ENCODE peak calls at places on chromosomes 4 and X, in seven cellular contexts. One of them, this sample, is unnamed.
A peak's percentile ranks its signal among the peaks of the same experiment; 100 is the strongest.

GRCh38 chr4:150784305-150784704 is 202.4 kb downstream of the MAB21L2 start:
- DNase-seq in heart left ventricle: no peak
- DNase-seq in HCT116: no peak
- DNase-seq in IMR-90: no peak
- DNase-seq in SK-N-SH: no peak
- DNase-seq in gastrocnemius medialis: no peak
- DNase-seq in CD4-positive, alpha-beta memory T cell: no peak
- DNase-seq in this sample: no peak

GRCh38 chr4:184168406-184169019 is 49.2 kb downstream of the ENPP6 start:
- DNase-seq in heart left ventricle: peak; percentile 78
- DNase-seq in HCT116: peak; percentile 22
- DNase-seq in IMR-90: peak; percentile 47
- DNase-seq in SK-N-SH: peak; percentile 93
- DNase-seq in gastrocnemius medialis: peak; percentile 25
- DNase-seq in CD4-positive, alpha-beta memory T cell: peak; percentile 17
- DNase-seq in this sample: peak; percentile 85

GRCh38 chr4:25884040-25884788 is 21.4 kb upstream of the SEL1L3 start:
- DNase-seq in heart left ventricle: no peak
- DNase-seq in HCT116: no peak
- DNase-seq in IMR-90: peak; percentile 92
- DNase-seq in SK-N-SH: no peak
- DNase-seq in gastrocnemius medialis: no peak
- DNase-seq in CD4-positive, alpha-beta memory T cell: no peak
- DNase-seq in this sample: no peak

GRCh38 chr4:109302366-109303140 is at the start of gene COL25A1:
- DNase-seq in heart left ventricle: peak; percentile 66
- DNase-seq in HCT116: no peak
- DNase-seq in IMR-90: peak; percentile 16
- DNase-seq in SK-N-SH: peak; percentile 65
- DNase-seq in gastrocnemius medialis: no peak
- DNase-seq in CD4-positive, alpha-beta memory T cell: peak; percentile 26
- DNase-seq in this sample: peak; percentile 59

GRCh38 chr4:159070742-159071141 is 32.1 kb upstream of the RAPGEF2 start:
- DNase-seq in heart left ventricle: no peak
- DNase-seq in HCT116: no peak
- DNase-seq in IMR-90: peak; percentile 74
- DNase-seq in SK-N-SH: no peak
- DNase-seq in gastrocnemius medialis: no peak
- DNase-seq in CD4-positive, alpha-beta memory T cell: no peak
- DNase-seq in this sample: no peak

GRCh38 chr4:55066018-55066417 is 59.4 kb downstream of the KDR start:
- DNase-seq in heart left ventricle: no peak
- DNase-seq in HCT116: no peak
- DNase-seq in IMR-90: no peak
- DNase-seq in SK-N-SH: peak; percentile 35
- DNase-seq in gastrocnemius medialis: no peak
- DNase-seq in CD4-positive, alpha-beta memory T cell: no peak
- DNase-seq in this sample: no peak

GRCh38 chr4:8328456-8328855 is 58.9 kb downstream of the HTRA3 start:
- DNase-seq in heart left ventricle: no peak
- DNase-seq in HCT116: no peak
- DNase-seq in IMR-90: no peak
- DNase-seq in SK-N-SH: no peak
- DNase-seq in gastrocnemius medialis: no peak
- DNase-seq in CD4-positive, alpha-beta memory T cell: no peak
- DNase-seq in this sample: no peak

GRCh38 chr4:26183017-26183416 is 137.8 kb upstream of the RBPJ start:
- DNase-seq in heart left ventricle: no peak
- DNase-seq in HCT116: no peak
- DNase-seq in IMR-90: peak; percentile 79
- DNase-seq in SK-N-SH: no peak
- DNase-seq in gastrocnemius medialis: no peak
- DNase-seq in CD4-positive, alpha-beta memory T cell: no peak
- DNase-seq in this sample: no peak

GRCh38 chr4:166941629-166942028 is 292.7 kb downstream of the SPOCK3 start:
- DNase-seq in heart left ventricle: no peak
- DNase-seq in HCT116: peak; percentile 1
- DNase-seq in IMR-90: no peak
- DNase-seq in SK-N-SH: no peak
- DNase-seq in gastrocnemius medialis: no peak
- DNase-seq in CD4-positive, alpha-beta memory T cell: no peak
- DNase-seq in this sample: no peak

GRCh38 chr4:38872620-38873019 is 5.0 kb downstream of the FAM114A1 start:
- DNase-seq in heart left ventricle: no peak
- DNase-seq in HCT116: no peak
- DNase-seq in IMR-90: peak; percentile 77
- DNase-seq in SK-N-SH: no peak
- DNase-seq in gastrocnemius medialis: no peak
- DNase-seq in CD4-positive, alpha-beta memory T cell: no peak
- DNase-seq in this sample: no peak

GRCh38 chrX:151984328-151984727 is 9.9 kb upstream of the GABRE start:
- DNase-seq in heart left ventricle: no peak
- DNase-seq in HCT116: no peak
- DNase-seq in IMR-90: peak; percentile 46
- DNase-seq in SK-N-SH: no peak
- DNase-seq in gastrocnemius medialis: no peak
- DNase-seq in CD4-positive, alpha-beta memory T cell: no peak
- DNase-seq in this sample: peak; percentile 17

GRCh38 chr4:120331486-120332281 is 265.0 kb upstream of the MAD2L1 start:
- DNase-seq in heart left ventricle: no peak
- DNase-seq in HCT116: peak; percentile 59
- DNase-seq in IMR-90: no peak
- DNase-seq in SK-N-SH: no peak
- DNase-seq in gastrocnemius medialis: no peak
- DNase-seq in CD4-positive, alpha-beta memory T cell: no peak
- DNase-seq in this sample: no peak

GRCh38 chrX:56728752-56729151 is 291 bp upstream of the NBDY start:
- DNase-seq in heart left ventricle: no peak
- DNase-seq in HCT116: no peak
- DNase-seq in IMR-90: peak; percentile 5
- DNase-seq in SK-N-SH: no peak
- DNase-seq in gastrocnemius medialis: no peak
- DNase-seq in CD4-positive, alpha-beta memory T cell: peak; percentile 33
- DNase-seq in this sample: no peak

GRCh38 chr4:82371398-82371972 is 2.3 kb downstream of the HNRNPD start:
- DNase-seq in heart left ventricle: no peak
- DNase-seq in HCT116: no peak
- DNase-seq in IMR-90: peak; percentile 18
- DNase-seq in SK-N-SH: peak; percentile 27
- DNase-seq in gastrocnemius medialis: no peak
- DNase-seq in CD4-positive, alpha-beta memory T cell: no peak
- DNase-seq in this sample: no peak

GRCh38 chr4:61461956-61462355 is 261.8 kb downstream of the ADGRL3 start:
- DNase-seq in heart left ventricle: no peak
- DNase-seq in HCT116: no peak
- DNase-seq in IMR-90: no peak
- DNase-seq in SK-N-SH: no peak
- DNase-seq in gastrocnemius medialis: no peak
- DNase-seq in CD4-positive, alpha-beta memory T cell: no peak
- DNase-seq in this sample: no peak

GRCh38 chr4:18608910-18609525 is 587.5 kb upstream of the LCORL start:
- DNase-seq in heart left ventricle: no peak
- DNase-seq in HCT116: no peak
- DNase-seq in IMR-90: no peak
- DNase-seq in SK-N-SH: peak; percentile 12
- DNase-seq in gastrocnemius medialis: no peak
- DNase-seq in CD4-positive, alpha-beta memory T cell: no peak
- DNase-seq in this sample: no peak

GRCh38 chrX:112735147-112735546 is 55.4 kb upstream of the LHFPL1 start:
- DNase-seq in heart left ventricle: no peak
- DNase-seq in HCT116: no peak
- DNase-seq in IMR-90: no peak
- DNase-seq in SK-N-SH: no peak
- DNase-seq in gastrocnemius medialis: no peak
- DNase-seq in CD4-positive, alpha-beta memory T cell: no peak
- DNase-seq in this sample: no peak

GRCh38 chr4:110799171-110799570 is 176.3 kb upstream of the PITX2 start:
- DNase-seq in heart left ventricle: no peak
- DNase-seq in HCT116: no peak
- DNase-seq in IMR-90: no peak
- DNase-seq in SK-N-SH: no peak
- DNase-seq in gastrocnemius medialis: no peak
- DNase-seq in CD4-positive, alpha-beta memory T cell: no peak
- DNase-seq in this sample: no peak

DNA sequence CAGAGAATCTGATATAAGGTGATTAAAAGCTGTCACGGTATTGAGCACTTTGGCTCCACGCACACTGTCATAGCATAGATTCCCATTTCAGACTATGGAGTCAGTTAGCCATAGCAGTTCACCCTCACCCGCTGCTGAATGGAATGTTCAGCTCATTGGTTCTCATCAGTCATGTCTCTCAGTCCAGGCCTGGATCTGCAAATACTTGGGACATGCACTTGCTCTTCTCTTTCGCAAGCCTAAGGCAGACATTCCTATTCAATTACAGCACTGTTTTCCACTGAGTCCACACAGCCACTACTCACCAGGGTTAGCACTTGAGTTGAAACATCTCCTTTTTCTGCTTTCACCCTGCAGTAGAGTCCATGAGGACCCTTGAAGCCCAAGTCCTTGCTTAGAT is 30.6 kb upstream of the SCML1 start:
- DNase-seq in heart left ventricle: no peak
- DNase-seq in HCT116: no peak
- DNase-seq in IMR-90: peak; percentile 83
- DNase-seq in SK-N-SH: no peak
- DNase-seq in gastrocnemius medialis: no peak
- DNase-seq in CD4-positive, alpha-beta memory T cell: no peak
- DNase-seq in this sample: no peak
- H3K4me1 ChIP-seq in heart left ventricle: no peaks in the 10 kb centered on the region
- H3K4me1 ChIP-seq in HCT116: no peaks in the 10 kb centered on the region
- H3K4me1 ChIP-seq in IMR-90: peaks cover 3% of the 10 kb centered on the region
- H3K4me1 ChIP-seq in SK-N-SH: no peaks in the 10 kb centered on the region
- H3K4me1 ChIP-seq in gastrocnemius medialis: no peaks in the 10 kb centered on the region
- H3K4me1 ChIP-seq in CD4-positive, alpha-beta memory T cell: no peaks in the 10 kb centered on the region
- H3K4me1 ChIP-seq in this sample: no peaks in the 10 kb centered on the region

DNA sequence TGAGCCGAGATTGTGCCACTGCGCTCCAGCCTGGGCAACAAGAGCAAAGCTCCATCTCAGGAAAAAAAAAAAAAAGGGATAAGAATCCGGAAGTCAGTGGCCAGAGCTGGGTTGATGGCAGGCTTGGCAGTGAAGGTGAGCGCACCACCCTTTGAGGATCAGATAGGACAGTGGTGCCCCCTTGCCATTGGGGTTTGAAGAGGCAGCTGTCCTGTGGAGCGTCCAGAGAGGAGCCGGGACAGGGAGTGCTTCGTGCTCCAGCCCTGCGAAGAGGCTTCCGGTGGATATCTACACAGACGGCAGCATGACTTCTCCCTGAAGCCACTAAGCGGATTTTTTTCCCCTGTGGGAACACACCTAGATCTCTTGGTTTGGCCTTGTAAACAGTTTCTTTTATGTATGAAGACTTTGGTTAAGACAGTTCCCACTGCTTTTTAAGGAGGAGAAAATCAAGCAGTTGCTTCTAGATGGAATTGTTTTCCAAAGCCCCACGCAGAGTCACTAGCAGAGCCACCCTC is 6.5 kb downstream of the TBC1D14 start:
- DNase-seq in heart left ventricle: no peak
- DNase-seq in HCT116: no peak
- DNase-seq in IMR-90: no peak
- DNase-seq in SK-N-SH: no peak
- DNase-seq in gastrocnemius medialis: no peak
- DNase-seq in CD4-positive, alpha-beta memory T cell: no peak
- DNase-seq in this sample: no peak
- H3K4me1 ChIP-seq in heart left ventricle: peaks cover 31% of the 10 kb centered on the region
- H3K4me1 ChIP-seq in HCT116: peaks cover 36% of the 10 kb centered on the region
- H3K4me1 ChIP-seq in IMR-90: peaks cover 9% of the 10 kb centered on the region
- H3K4me1 ChIP-seq in SK-N-SH: peaks cover 31% of the 10 kb centered on the region
- H3K4me1 ChIP-seq in gastrocnemius medialis: peaks cover 54% of the 10 kb centered on the region
- H3K4me1 ChIP-seq in CD4-positive, alpha-beta memory T cell: peaks cover 90% of the 10 kb centered on the region
- H3K4me1 ChIP-seq in this sample: peaks cover 62% of the 10 kb centered on the region

DNA sequence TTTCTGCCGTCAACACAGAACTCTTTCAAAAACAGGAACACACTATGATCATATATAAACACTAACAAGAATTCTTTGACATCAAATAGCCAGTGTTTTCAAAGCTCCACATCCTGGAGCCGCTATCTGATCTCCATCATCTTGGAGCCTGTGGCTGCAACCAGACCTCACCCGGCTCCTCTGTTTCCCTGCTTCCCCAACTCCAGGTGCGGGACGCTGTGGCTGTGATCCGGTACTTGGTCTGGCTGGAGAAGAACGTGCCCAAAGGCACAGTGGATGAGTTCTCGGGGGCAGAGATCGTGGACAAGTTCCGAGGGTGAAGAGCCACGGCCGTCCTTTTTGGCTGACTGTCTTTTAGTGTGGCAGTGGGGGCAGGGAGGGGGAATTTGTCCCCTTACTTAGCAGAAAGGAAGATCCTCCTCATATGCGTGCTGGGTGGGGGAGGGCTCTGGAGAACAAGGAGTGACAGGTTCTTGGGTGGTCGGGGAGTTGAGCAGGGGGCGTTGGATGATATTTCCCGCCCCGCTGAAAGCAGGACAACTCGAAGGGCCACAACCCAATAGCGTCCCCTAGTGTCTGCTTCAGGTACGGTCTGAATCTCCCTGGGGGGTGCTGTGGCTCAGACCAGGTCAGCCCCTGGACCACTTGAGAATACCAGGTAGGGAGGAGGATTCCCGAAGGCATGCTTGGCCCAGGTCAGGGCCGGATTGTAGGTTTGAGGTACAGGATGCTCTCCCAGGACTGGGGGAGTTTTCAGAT is 15.7 kb downstream of the XPNPEP2 start:
- DNase-seq in heart left ventricle: no peak
- DNase-seq in HCT116: no peak
- DNase-seq in IMR-90: no peak
- DNase-seq in SK-N-SH: no peak
- DNase-seq in gastrocnemius medialis: no peak
- DNase-seq in CD4-positive, alpha-beta memory T cell: no peak
- DNase-seq in this sample: no peak
- H3K4me1 ChIP-seq in heart left ventricle: no peaks in the 10 kb centered on the region
- H3K4me1 ChIP-seq in HCT116: no peaks in the 10 kb centered on the region
- H3K4me1 ChIP-seq in IMR-90: no peaks in the 10 kb centered on the region
- H3K4me1 ChIP-seq in SK-N-SH: peaks cover 5% of the 10 kb centered on the region
- H3K4me1 ChIP-seq in gastrocnemius medialis: no peaks in the 10 kb centered on the region
- H3K4me1 ChIP-seq in CD4-positive, alpha-beta memory T cell: peaks cover 52% of the 10 kb centered on the region
- H3K4me1 ChIP-seq in this sample: no peaks in the 10 kb centered on the region

GRCh38 chr4:185689407-185689806 is 122.6 kb downstream of the SORBS2 start:
- DNase-seq in heart left ventricle: no peak
- DNase-seq in HCT116: no peak
- DNase-seq in IMR-90: no peak
- DNase-seq in SK-N-SH: no peak
- DNase-seq in gastrocnemius medialis: no peak
- DNase-seq in CD4-positive, alpha-beta memory T cell: no peak
- DNase-seq in this sample: no peak

GRCh38 chr4:185682236-185682635 is 129.8 kb downstream of the SORBS2 start:
- DNase-seq in heart left ventricle: no peak
- DNase-seq in HCT116: no peak
- DNase-seq in IMR-90: peak; percentile 12
- DNase-seq in SK-N-SH: no peak
- DNase-seq in gastrocnemius medialis: no peak
- DNase-seq in CD4-positive, alpha-beta memory T cell: no peak
- DNase-seq in this sample: no peak

GRCh38 chr4:185683222-185683621 is 128.8 kb downstream of the SORBS2 start:
- DNase-seq in heart left ventricle: no peak
- DNase-seq in HCT116: no peak
- DNase-seq in IMR-90: no peak
- DNase-seq in SK-N-SH: no peak
- DNase-seq in gastrocnemius medialis: no peak
- DNase-seq in CD4-positive, alpha-beta memory T cell: no peak
- DNase-seq in this sample: no peak

GRCh38 chr4:185683896-185684295 is 128.1 kb downstream of the SORBS2 start:
- DNase-seq in heart left ventricle: no peak
- DNase-seq in HCT116: no peak
- DNase-seq in IMR-90: no peak
- DNase-seq in SK-N-SH: no peak
- DNase-seq in gastrocnemius medialis: no peak
- DNase-seq in CD4-positive, alpha-beta memory T cell: no peak
- DNase-seq in this sample: no peak

GRCh38 chr4:185685804-185686203 is 126.2 kb downstream of the SORBS2 start:
- DNase-seq in heart left ventricle: no peak
- DNase-seq in HCT116: no peak
- DNase-seq in IMR-90: no peak
- DNase-seq in SK-N-SH: no peak
- DNase-seq in gastrocnemius medialis: no peak
- DNase-seq in CD4-positive, alpha-beta memory T cell: no peak
- DNase-seq in this sample: no peak
- H3K4me1 ChIP-seq in heart left ventricle: peaks cover 30% of the 10 kb centered on the region
- H3K4me1 ChIP-seq in HCT116: no peaks in the 10 kb centered on the region
- H3K4me1 ChIP-seq in IMR-90: no peaks in the 10 kb centered on the region
- H3K4me1 ChIP-seq in SK-N-SH: no peaks in the 10 kb centered on the region
- H3K4me1 ChIP-seq in gastrocnemius medialis: no peaks in the 10 kb centered on the region
- H3K4me1 ChIP-seq in CD4-positive, alpha-beta memory T cell: no peaks in the 10 kb centered on the region
- H3K4me1 ChIP-seq in this sample: no peaks in the 10 kb centered on the region

This sample was measured in psoas muscle.